ENCODE peak calls at places on chromosomes 2 and 18, in four cellular contexts. One of them, this sample, is unnamed.

GRCh38 chr2:44362207-44363015 is 664 bp downstream of the CAMKMT start:
- DNase-seq in GM06990: no peak
- DNase-seq in AG09319: no peak
- DNase-seq in DMS53: peak; percentile 67
- DNase-seq in this sample: no peak

GRCh38 chr2:234971494-234971893 is 19.7 kb downstream of the SH3BP4 start:
- DNase-seq in DMS53: no peak
- DNase-seq in AG09319: no peak
- DNase-seq in GM06990: no peak
- DNase-seq in this sample: no peak

GRCh38 chr18:10329116-10329515 is 125.3 kb upstream of the APCDD1 start:
- DNase-seq in AG09319: no peak
- DNase-seq in GM06990: no peak
- DNase-seq in DMS53: no peak
- DNase-seq in this sample: no peak

GRCh38 chr2:21854938-21855337 is 731.2 kb downstream of the TDRD15 start:
- DNase-seq in AG09319: no peak
- DNase-seq in GM06990: no peak
- DNase-seq in DMS53: no peak
- DNase-seq in this sample: no peak

GRCh38 chr2:120910069-120910468 is 174.4 kb downstream of the GLI2 start:
- DNase-seq in GM06990: no peak
- DNase-seq in DMS53: no peak
- DNase-seq in AG09319: no peak
- DNase-seq in this sample: no peak

GRCh38 chr2:121778736-121779487 is 23.5 kb downstream of the TSN start:
- DNase-seq in DMS53: peak; percentile 41
- DNase-seq in GM06990: no peak
- DNase-seq in AG09319: no peak
- DNase-seq in this sample: no peak

GRCh38 chr2:179769323-179769722 is 92.1 kb downstream of the ZNF385B start:
- DNase-seq in AG09319: no peak
- DNase-seq in DMS53: no peak
- DNase-seq in GM06990: no peak
- DNase-seq in this sample: no peak

GRCh38 chr2:191677646-191678436 is at the start of gene NABP1:
- DNase-seq in AG09319: peak; percentile 97
- DNase-seq in DMS53: peak; percentile 99
- DNase-seq in GM06990: peak; percentile 99
- DNase-seq in this sample: peak; percentile 76

GRCh38 chr2:158936978-158937377 is 31.5 kb upstream of the TANC1 start:
- DNase-seq in DMS53: peak; percentile 91
- DNase-seq in GM06990: no peak
- DNase-seq in AG09319: peak; percentile 87
- DNase-seq in this sample: no peak

GRCh38 chr2:40646642-40647041 is 194.8 kb upstream of the SLC8A1 start:
- DNase-seq in GM06990: no peak
- DNase-seq in AG09319: no peak
- DNase-seq in DMS53: no peak
- DNase-seq in this sample: no peak

GRCh38 chr2:212364106-212364505 is 174.5 kb downstream of the ERBB4 start:
- DNase-seq in GM06990: no peak
- DNase-seq in DMS53: no peak
- DNase-seq in AG09319: peak; percentile 10
- DNase-seq in this sample: no peak

GRCh38 chr2:176455865-176456291 is 186.6 kb downstream of the MTX2 start:
- DNase-seq in AG09319: peak; percentile 70
- DNase-seq in GM06990: no peak
- DNase-seq in DMS53: peak; percentile 72
- DNase-seq in this sample: no peak

GRCh38 chr2:121530210-121530562 is 494 bp upstream of the RNU4ATAC start:
- DNase-seq in DMS53: peak; percentile 92
- DNase-seq in GM06990: peak; percentile 86
- DNase-seq in AG09319: peak; percentile 22
- DNase-seq in this sample: no peak

GRCh38 chr2:228535396-228535795 is 353.9 kb upstream of the SPHKAP start:
- DNase-seq in AG09319: no peak
- DNase-seq in DMS53: peak; percentile 46
- DNase-seq in GM06990: no peak
- DNase-seq in this sample: no peak

GRCh38 chr2:111227716-111228141 is 107.0 kb downstream of the BCL2L11 start:
- DNase-seq in GM06990: no peak
- DNase-seq in AG09319: peak; percentile 24
- DNase-seq in DMS53: no peak
- DNase-seq in this sample: no peak

GRCh38 chr18:76764296-76764901 is 58.0 kb upstream of the ZNF236 start:
- DNase-seq in GM06990: no peak
- DNase-seq in DMS53: no peak
- DNase-seq in AG09319: no peak
- DNase-seq in this sample: no peak

GRCh38 chr2:80073134-80073561 is 231.4 kb downstream of the LRRTM1 start:
- DNase-seq in DMS53: peak; percentile 76
- DNase-seq in GM06990: no peak
- DNase-seq in AG09319: peak; percentile 22
- DNase-seq in this sample: no peak

GRCh38 chr2:230677182-230677946 is 35.3 kb upstream of the CAB39 start:
- DNase-seq in AG09319: no peak
- DNase-seq in DMS53: no peak
- DNase-seq in GM06990: no peak
- DNase-seq in this sample: no peak

GRCh38 chr2:217289153-217289908 is 429.5 kb upstream of the TNP1 start:
- DNase-seq in DMS53: no peak
- DNase-seq in GM06990: no peak
- DNase-seq in AG09319: no peak
- DNase-seq in this sample: no peak